ENCODE peak calls at places on chromosome X, in seven cellular contexts. C, Q, X, L, N, O and P are unnamed samples.

GRCh38 chrX:46628406-46629371 is 55.1 kb downstream of the CHST7 start:
- DNase-seq in C (no peak), Q (no peak), X (peak; percentile 74), L (no peak), N (peak; percentile 58), O (no peak), P (no peak)

GRCh38 chrX:152663086-152663485 is 25.4 kb downstream of the GABRQ start:
- DNase-seq in C (no peak), Q (no peak), X (no peak), L (no peak), N (no peak), O (no peak), P (no peak)

GRCh38 chrX:152915541-152916241 is 17.8 kb downstream of the ZNF185 start:
- DNase-seq in C (no peak), Q (no peak), X (peak; percentile 55), L (no peak), N (peak; percentile 38), O (peak; percentile 71), P (no peak)

GRCh38 chrX:71067727-71068051 is 445 bp downstream of the SNX12 start:
- DNase-seq in C (no peak), Q (no peak), X (no peak), L (no peak), N (no peak), O (peak; percentile 33), P (no peak)

GRCh38 chrX:45230410-45230809 is 29.7 kb upstream of the DIPK2B start:
- DNase-seq in C (no peak), Q (no peak), X (peak; percentile 3), L (no peak), N (no peak), O (no peak), P (no peak)

GRCh38 chrX:38095971-38096529 is 89.7 kb downstream of the SYTL5 start:
- DNase-seq in C (no peak), Q (no peak), X (no peak), L (peak; percentile 34), N (no peak), O (no peak), P (no peak)

GRCh38 chrX:113892401-113892800 is 691.5 kb upstream of the HTR2C start:
- DNase-seq in C (no peak), Q (no peak), X (no peak), L (no peak), N (no peak), O (no peak), P (no peak)

GRCh38 chrX:15903186-15903681 is 48.6 kb upstream of the AP1S2 start:
- DNase-seq in C (no peak), Q (no peak), X (peak; percentile 52), L (no peak), N (no peak), O (no peak), P (no peak)

GRCh38 chrX:66635360-66635759 is 3.5 kb downstream of the EDA2R start:
- DNase-seq in C (no peak), Q (peak; percentile 77), X (no peak), L (no peak), N (peak; percentile 68), O (no peak), P (no peak)

GRCh38 chrX:45669715-45670360 is 469.2 kb upstream of the DIPK2B start:
- DNase-seq in C (no peak), Q (no peak), X (no peak), L (no peak), N (peak; percentile 43), O (no peak), P (no peak)

GRCh38 chrX:44974462-44974861 is 101.5 kb downstream of the KDM6A start:
- DNase-seq in C (no peak), Q (no peak), X (no peak), L (peak; percentile 26), N (peak; percentile 14), O (no peak), P (no peak)

GRCh38 chrX:9530848-9531274 is 66.0 kb downstream of the TBL1X start:
- DNase-seq in C (peak; percentile 56), Q (peak; percentile 78), X (no peak), L (no peak), N (peak; percentile 97), O (peak; percentile 49), P (peak; percentile 83)

GRCh38 chrX:110806145-110806544 is 10.5 kb upstream of the CHRDL1 start:
- DNase-seq in C (no peak), Q (peak; percentile 28), X (no peak), L (no peak), N (peak; percentile 2), O (no peak), P (peak; percentile 14)

GRCh38 chrX:149185087-149185486 is 320.0 kb downstream of the IDS start:
- DNase-seq in C (no peak), Q (no peak), X (no peak), L (no peak), N (peak; percentile 38), O (no peak), P (no peak)

GRCh38 chrX:130110379-130111219 is at the start of gene ELF4:
- DNase-seq in C (no peak), Q (no peak), X (peak; percentile 85), L (peak; percentile 53), N (peak; percentile 73), O (no peak), P (no peak)

GRCh38 chrX:153984351-153985178 is 12.0 kb downstream of the TMEM187 start:
- DNase-seq in C (no peak), Q (no peak), X (peak; percentile 64), L (no peak), N (no peak), O (no peak), P (no peak)

GRCh38 chrX:15507005-15507404 is 6.4 kb downstream of the BMX start:
- DNase-seq in C (no peak), Q (no peak), X (no peak), L (no peak), N (no peak), O (no peak), P (no peak)

GRCh38 chrX:54288277-54288676 is 69.6 kb downstream of the WNK3 start:
- DNase-seq in C (no peak), Q (no peak), X (no peak), L (no peak), N (peak; percentile 8), O (no peak), P (no peak)

GRCh38 chrX:74492720-74493201 is 71.5 kb downstream of the SLC16A2 start:
- DNase-seq in C (no peak), Q (no peak), X (peak; percentile 11), L (no peak), N (no peak), O (peak; percentile 70), P (no peak)

GRCh38 chrX:74529311-74529710 is 85.1 kb downstream of the RLIM start:
- DNase-seq in C (no peak), Q (no peak), X (no peak), L (no peak), N (no peak), O (no peak), P (no peak)

GRCh38 chrX:133045986-133046385 is 50.9 kb downstream of the USP26 start:
- DNase-seq in C (no peak), Q (no peak), X (peak; percentile 9), L (peak; percentile 1), N (no peak), O (no peak), P (no peak)

GRCh38 chrX:80708781-80709180 is 100.9 kb downstream of the BRWD3 start:
- DNase-seq in C (no peak), Q (no peak), X (no peak), L (no peak), N (no peak), O (no peak), P (no peak)

GRCh38 chrX:106894978-106895452 is 8.1 kb downstream of the RIPPLY1 start:
- DNase-seq in C (no peak), Q (peak; percentile 29), X (no peak), L (peak; percentile 66), N (peak; percentile 73), O (no peak), P (peak; percentile 51)

GRCh38 chrX:107747596-107748161 is 27.9 kb downstream of the TSC22D3 start:
- DNase-seq in C (no peak), Q (no peak), X (no peak), L (peak; percentile 17), N (peak; percentile 63), O (peak; percentile 54), P (peak; percentile 57)

GRCh38 chrX:124388562-124388961 is 42.2 kb downstream of the SH2D1A start:
- DNase-seq in C (peak; percentile 60), Q (peak; percentile 2), X (peak; percentile 67), L (peak; percentile 54), N (peak; percentile 57), O (peak; percentile 36), P (peak; percentile 41)

GRCh38 chrX:3345281-3346081 is 971 bp downstream of the MXRA5 start:
- DNase-seq in C (no peak), Q (peak; percentile 21), X (no peak), L (no peak), N (peak; percentile 38), O (peak; percentile 39), P (no peak)